ENCODE peak calls at places on chromosomes 13 and 19, in eight cellular contexts. One of them, this sample, is unnamed.

GRCh38 chr19:42250249-42250665 is 4.7 kb downstream of the ERF start:
- DNase-seq in left ventricle myocardium inferior: no peak
- DNase-seq in Peyer's patch: no peak
- DNase-seq in cardiac muscle cell: no peak
- DNase-seq in WERI-Rb-1: no peak
- DNase-seq in heart right ventricle: peak
- DNase-seq in GM12865: no peak
- DNase-seq in CD8-positive, alpha-beta T cell: no peak
- DNase-seq in this sample: no peak

GRCh38 chr13:96636310-96636709 is 358.0 kb downstream of the OXGR1 start:
- DNase-seq in left ventricle myocardium inferior: no peak
- DNase-seq in Peyer's patch: no peak
- DNase-seq in cardiac muscle cell: peak
- DNase-seq in WERI-Rb-1: no peak
- DNase-seq in heart right ventricle: no peak
- DNase-seq in GM12865: no peak
- DNase-seq in CD8-positive, alpha-beta T cell: no peak
- DNase-seq in this sample: peak

GRCh38 chr13:50527612-50528509 is 315.6 kb downstream of the DLEU7 start:
- DNase-seq in left ventricle myocardium inferior: no peak
- DNase-seq in Peyer's patch: no peak
- DNase-seq in cardiac muscle cell: no peak
- DNase-seq in WERI-Rb-1: no peak
- DNase-seq in heart right ventricle: no peak
- DNase-seq in GM12865: no peak
- DNase-seq in CD8-positive, alpha-beta T cell: no peak
- DNase-seq in this sample: no peak

GRCh38 chr13:57672168-57672567 is 40.6 kb downstream of the PCDH17 start:
- DNase-seq in left ventricle myocardium inferior: no peak
- DNase-seq in Peyer's patch: no peak
- DNase-seq in cardiac muscle cell: no peak
- DNase-seq in WERI-Rb-1: no peak
- DNase-seq in heart right ventricle: no peak
- DNase-seq in GM12865: no peak
- DNase-seq in CD8-positive, alpha-beta T cell: no peak
- DNase-seq in this sample: no peak

GRCh38 chr13:48066310-48066989 is 28.5 kb downstream of the MED4 start:
- DNase-seq in left ventricle myocardium inferior: no peak
- DNase-seq in Peyer's patch: no peak
- DNase-seq in cardiac muscle cell: peak
- DNase-seq in WERI-Rb-1: peak
- DNase-seq in heart right ventricle: no peak
- DNase-seq in GM12865: peak
- DNase-seq in CD8-positive, alpha-beta T cell: no peak
- DNase-seq in this sample: peak

GRCh38 chr13:84684048-84684662 is 801.9 kb upstream of the SLITRK1 start:
- DNase-seq in left ventricle myocardium inferior: no peak
- DNase-seq in Peyer's patch: no peak
- DNase-seq in cardiac muscle cell: no peak
- DNase-seq in WERI-Rb-1: no peak
- DNase-seq in heart right ventricle: peak
- DNase-seq in GM12865: no peak
- DNase-seq in CD8-positive, alpha-beta T cell: no peak
- DNase-seq in this sample: no peak

GRCh38 chr19:39705578-39706188 is 1.4 kb downstream of the LGALS14 start:
- DNase-seq in left ventricle myocardium inferior: no peak
- DNase-seq in Peyer's patch: no peak
- DNase-seq in cardiac muscle cell: peak
- DNase-seq in WERI-Rb-1: no peak
- DNase-seq in heart right ventricle: no peak
- DNase-seq in GM12865: peak
- DNase-seq in CD8-positive, alpha-beta T cell: no peak
- DNase-seq in this sample: no peak

GRCh38 chr19:8490873-8491272 is 11.6 kb downstream of the PRAM1 start:
- DNase-seq in left ventricle myocardium inferior: no peak
- DNase-seq in Peyer's patch: no peak
- DNase-seq in cardiac muscle cell: no peak
- DNase-seq in WERI-Rb-1: no peak
- DNase-seq in heart right ventricle: no peak
- DNase-seq in GM12865: no peak
- DNase-seq in CD8-positive, alpha-beta T cell: no peak
- DNase-seq in this sample: no peak

GRCh38 chr19:4719499-4719866 is 4.2 kb downstream of the DPP9 start:
- DNase-seq in left ventricle myocardium inferior: no peak
- DNase-seq in Peyer's patch: no peak
- DNase-seq in cardiac muscle cell: no peak
- DNase-seq in WERI-Rb-1: no peak
- DNase-seq in heart right ventricle: no peak
- DNase-seq in GM12865: peak
- DNase-seq in CD8-positive, alpha-beta T cell: no peak
- DNase-seq in this sample: no peak

GRCh38 chr19:7596191-7596937 is 701 bp downstream of the CAMSAP3 start:
- DNase-seq in left ventricle myocardium inferior: no peak
- DNase-seq in Peyer's patch: no peak
- DNase-seq in cardiac muscle cell: no peak
- DNase-seq in WERI-Rb-1: no peak
- DNase-seq in heart right ventricle: no peak
- DNase-seq in GM12865: no peak
- DNase-seq in CD8-positive, alpha-beta T cell: no peak
- DNase-seq in this sample: no peak

GRCh38 chr19:608155-609000 is 18.7 kb downstream of the HCN2 start:
- DNase-seq in left ventricle myocardium inferior: no peak
- DNase-seq in Peyer's patch: no peak
- DNase-seq in cardiac muscle cell: no peak
- DNase-seq in WERI-Rb-1: peak
- DNase-seq in heart right ventricle: no peak
- DNase-seq in GM12865: no peak
- DNase-seq in CD8-positive, alpha-beta T cell: no peak
- DNase-seq in this sample: no peak

GRCh38 chr19:18417250-18418033 is 1.8 kb upstream of the SSBP4 start:
- DNase-seq in left ventricle myocardium inferior: peak
- DNase-seq in Peyer's patch: no peak
- DNase-seq in cardiac muscle cell: peak
- DNase-seq in WERI-Rb-1: peak
- DNase-seq in heart right ventricle: peak
- DNase-seq in GM12865: peak
- DNase-seq in CD8-positive, alpha-beta T cell: no peak
- DNase-seq in this sample: peak

GRCh38 chr13:29952245-29952644 is 101.8 kb upstream of the UBL3 start:
- DNase-seq in left ventricle myocardium inferior: no peak
- DNase-seq in Peyer's patch: no peak
- DNase-seq in cardiac muscle cell: peak
- DNase-seq in WERI-Rb-1: no peak
- DNase-seq in heart right ventricle: no peak
- DNase-seq in GM12865: no peak
- DNase-seq in CD8-positive, alpha-beta T cell: no peak
- DNase-seq in this sample: no peak

GRCh38 chr13:111474136-111475002 is 153.9 kb downstream of the TEX29 start:
- DNase-seq in left ventricle myocardium inferior: no peak
- DNase-seq in Peyer's patch: no peak
- DNase-seq in cardiac muscle cell: peak
- DNase-seq in WERI-Rb-1: peak
- DNase-seq in heart right ventricle: no peak
- DNase-seq in GM12865: peak
- DNase-seq in CD8-positive, alpha-beta T cell: no peak
- DNase-seq in this sample: peak

GRCh38 chr13:24670927-24671326 is 9.3 kb upstream of the ATP12A start:
- DNase-seq in left ventricle myocardium inferior: no peak
- DNase-seq in Peyer's patch: no peak
- DNase-seq in cardiac muscle cell: peak
- DNase-seq in WERI-Rb-1: peak
- DNase-seq in heart right ventricle: no peak
- DNase-seq in GM12865: peak
- DNase-seq in CD8-positive, alpha-beta T cell: no peak
- DNase-seq in this sample: peak

GRCh38 chr13:109281017-109281416 is 505.4 kb downstream of the IRS2 start:
- DNase-seq in left ventricle myocardium inferior: no peak
- DNase-seq in Peyer's patch: no peak
- DNase-seq in cardiac muscle cell: no peak
- DNase-seq in WERI-Rb-1: no peak
- DNase-seq in heart right ventricle: no peak
- DNase-seq in GM12865: no peak
- DNase-seq in CD8-positive, alpha-beta T cell: no peak
- DNase-seq in this sample: no peak

GRCh38 chr13:80334582-80335260 is 6.2 kb downstream of the SPRY2 start:
- DNase-seq in left ventricle myocardium inferior: no peak
- DNase-seq in Peyer's patch: no peak
- DNase-seq in cardiac muscle cell: peak
- DNase-seq in WERI-Rb-1: no peak
- DNase-seq in heart right ventricle: no peak
- DNase-seq in GM12865: no peak
- DNase-seq in CD8-positive, alpha-beta T cell: no peak
- DNase-seq in this sample: peak

GRCh38 chr13:105436946-105437345 is 1098.5 kb downstream of the EFNB2 start:
- DNase-seq in left ventricle myocardium inferior: no peak
- DNase-seq in Peyer's patch: no peak
- DNase-seq in cardiac muscle cell: peak
- DNase-seq in WERI-Rb-1: no peak
- DNase-seq in heart right ventricle: no peak
- DNase-seq in GM12865: no peak
- DNase-seq in CD8-positive, alpha-beta T cell: no peak
- DNase-seq in this sample: peak

GRCh38 chr13:33318744-33319143 is 33.2 kb upstream of the STARD13 start:
- DNase-seq in left ventricle myocardium inferior: no peak
- DNase-seq in Peyer's patch: no peak
- DNase-seq in cardiac muscle cell: no peak
- DNase-seq in WERI-Rb-1: no peak
- DNase-seq in heart right ventricle: no peak
- DNase-seq in GM12865: no peak
- DNase-seq in CD8-positive, alpha-beta T cell: no peak
- DNase-seq in this sample: no peak
- TF ChIP-seq CTCF in left ventricle myocardium inferior: no peak
- TF ChIP-seq CTCF in Peyer's patch: no peak
- TF ChIP-seq CTCF in cardiac muscle cell: no peak
- TF ChIP-seq CTCF in WERI-Rb-1: no peak
- TF ChIP-seq CTCF in heart right ventricle: no peak
- TF ChIP-seq CTCF in GM12865: no peak
- TF ChIP-seq CTCF in CD8-positive, alpha-beta T cell: no peak
- TF ChIP-seq CTCF in this sample: no peak

DNA sequence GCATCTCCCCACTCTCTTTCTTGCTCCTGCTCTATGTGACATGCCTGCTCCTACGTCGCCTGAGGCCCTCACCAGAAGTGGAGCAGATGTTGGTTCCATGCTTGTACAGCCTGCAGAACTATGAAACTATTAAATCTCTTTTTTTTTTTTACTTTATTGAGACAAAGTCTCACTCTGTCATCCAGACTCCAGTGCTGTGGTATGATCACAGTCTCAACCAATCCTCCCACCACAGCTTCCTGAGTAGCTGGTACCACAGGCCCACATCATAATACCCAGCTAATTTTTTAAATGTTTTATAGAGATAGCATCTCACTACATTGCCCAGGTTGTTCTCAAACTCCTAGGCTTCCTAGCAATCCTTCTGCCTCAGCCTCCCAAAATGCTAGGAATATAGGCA is 1067.7 kb downstream of the PCDH9 start:
- DNase-seq in left ventricle myocardium inferior: no peak
- DNase-seq in Peyer's patch: no peak
- DNase-seq in cardiac muscle cell: no peak
- DNase-seq in WERI-Rb-1: no peak
- DNase-seq in heart right ventricle: no peak
- DNase-seq in GM12865: no peak
- DNase-seq in CD8-positive, alpha-beta T cell: no peak
- DNase-seq in this sample: no peak
- H3K4me3 ChIP-seq in left ventricle myocardium inferior: no peak
- H3K4me3 ChIP-seq in Peyer's patch: no peak
- H3K4me3 ChIP-seq in cardiac muscle cell: no peak
- H3K4me3 ChIP-seq in WERI-Rb-1: no peak
- H3K4me3 ChIP-seq in heart right ventricle: no peak
- H3K4me3 ChIP-seq in GM12865: no peak
- H3K4me3 ChIP-seq in CD8-positive, alpha-beta T cell: no peak
- H3K4me3 ChIP-seq in this sample: no peak

GRCh38 chr19:44714597-44715169 is 15.7 kb downstream of the CEACAM16 start:
- DNase-seq in left ventricle myocardium inferior: no peak
- DNase-seq in Peyer's patch: no peak
- DNase-seq in cardiac muscle cell: no peak
- DNase-seq in WERI-Rb-1: no peak
- DNase-seq in heart right ventricle: no peak
- DNase-seq in GM12865: no peak
- DNase-seq in CD8-positive, alpha-beta T cell: no peak
- DNase-seq in this sample: no peak

GRCh38 chr19:44717603-44718002 is 18.7 kb downstream of the CEACAM16 start:
- DNase-seq in left ventricle myocardium inferior: no peak
- DNase-seq in Peyer's patch: no peak
- DNase-seq in cardiac muscle cell: no peak
- DNase-seq in WERI-Rb-1: no peak
- DNase-seq in heart right ventricle: no peak
- DNase-seq in GM12865: no peak
- DNase-seq in CD8-positive, alpha-beta T cell: no peak
- DNase-seq in this sample: no peak

GRCh38 chr19:44710483-44710882 is 11.5 kb downstream of the CEACAM16 start:
- DNase-seq in left ventricle myocardium inferior: no peak
- DNase-seq in Peyer's patch: no peak
- DNase-seq in cardiac muscle cell: no peak
- DNase-seq in WERI-Rb-1: no peak
- DNase-seq in heart right ventricle: no peak
- DNase-seq in GM12865: no peak
- DNase-seq in CD8-positive, alpha-beta T cell: no peak
- DNase-seq in this sample: no peak

GRCh38 chr19:44708940-44709339 is 10.0 kb downstream of the CEACAM16 start:
- DNase-seq in left ventricle myocardium inferior: no peak
- DNase-seq in Peyer's patch: no peak
- DNase-seq in cardiac muscle cell: no peak
- DNase-seq in WERI-Rb-1: no peak
- DNase-seq in heart right ventricle: no peak
- DNase-seq in GM12865: no peak
- DNase-seq in CD8-positive, alpha-beta T cell: no peak
- DNase-seq in this sample: no peak

DNA sequence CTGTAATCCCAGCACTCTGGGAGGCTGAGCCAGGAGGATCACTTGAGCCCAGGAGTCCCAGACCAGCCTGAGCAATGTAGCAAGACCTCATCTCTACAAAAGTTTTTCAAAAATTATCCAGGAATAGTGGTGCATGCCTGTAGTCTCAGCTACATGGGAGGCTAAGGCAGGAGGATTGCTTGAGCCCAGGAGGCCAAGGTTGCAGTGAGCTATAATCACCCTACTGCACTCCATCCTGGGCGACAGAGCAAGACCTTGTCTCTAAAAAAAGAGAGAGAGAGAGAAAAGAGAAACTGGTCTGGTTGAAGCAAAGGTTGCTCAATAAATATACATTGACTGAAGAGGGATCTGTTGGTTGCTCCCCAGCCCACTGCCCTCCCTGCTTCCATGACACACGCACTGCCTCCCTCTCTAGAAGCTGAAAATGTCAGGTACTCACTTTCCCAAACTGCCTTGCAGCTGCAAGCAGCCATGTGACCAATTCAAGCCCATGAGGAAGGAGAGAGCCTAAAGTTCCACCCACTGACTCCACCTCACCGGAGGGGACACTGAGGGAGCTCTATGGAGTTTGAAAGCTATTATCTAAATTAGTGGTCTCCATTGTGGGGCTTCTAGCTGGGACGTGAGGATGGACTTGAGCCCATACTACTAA is 14.0 kb downstream of the CEACAM16 start:
- DNase-seq in left ventricle myocardium inferior: no peak
- DNase-seq in Peyer's patch: no peak
- DNase-seq in cardiac muscle cell: no peak
- DNase-seq in WERI-Rb-1: no peak
- DNase-seq in heart right ventricle: no peak
- DNase-seq in GM12865: peak
- DNase-seq in CD8-positive, alpha-beta T cell: no peak
- DNase-seq in this sample: no peak
- TF ChIP-seq CTCF in left ventricle myocardium inferior: no peak
- TF ChIP-seq CTCF in Peyer's patch: no peak
- TF ChIP-seq CTCF in cardiac muscle cell: no peak
- TF ChIP-seq CTCF in WERI-Rb-1: no peak
- TF ChIP-seq CTCF in heart right ventricle: no peak
- TF ChIP-seq CTCF in GM12865: no peak
- TF ChIP-seq CTCF in CD8-positive, alpha-beta T cell: no peak
- TF ChIP-seq CTCF in this sample: no peak

GRCh38 chr19:6108721-6109633 is 1.3 kb downstream of the RFX2 start:
- DNase-seq in left ventricle myocardium inferior: peak
- DNase-seq in Peyer's patch: peak
- DNase-seq in cardiac muscle cell: peak
- DNase-seq in WERI-Rb-1: no peak
- DNase-seq in heart right ventricle: peak
- DNase-seq in GM12865: peak
- DNase-seq in CD8-positive, alpha-beta T cell: peak
- DNase-seq in this sample: peak
- H3K4me3 ChIP-seq in left ventricle myocardium inferior: peak
- H3K4me3 ChIP-seq in Peyer's patch: peak
- H3K4me3 ChIP-seq in cardiac muscle cell: peak
- H3K4me3 ChIP-seq in WERI-Rb-1: peak
- H3K4me3 ChIP-seq in heart right ventricle: peak
- H3K4me3 ChIP-seq in GM12865: peak
- H3K4me3 ChIP-seq in CD8-positive, alpha-beta T cell: peak
- H3K4me3 ChIP-seq in this sample: peak

This sample was measured in cardiac fibroblast.